ENCODE peak calls at places on chromosomes 1 and 21, in four cellular contexts. L is WTC11, H is HepG2, Z is K562. C is an unnamed sample.

GRCh38 chr21:37253991-37254390 is 13.1 kb downstream of the VPS26C start:
- DNase-seq in L (no peak), H (no peak), Z (no peak), C (no peak)

GRCh38 chr1:198269352-198269940 is 112.6 kb downstream of the NEK7 start:
- DNase-seq in L (no peak), H (no peak), Z (no peak), C (no peak)

GRCh38 chr1:225880210-225880584 is 2.0 kb downstream of the TMEM63A start:
- DNase-seq in L (no peak), H (no peak), Z (no peak), C (peak; percentile 55)

GRCh38 chr1:54070549-54070915 is 17.1 kb downstream of the TCEANC2 start:
- DNase-seq in L (no peak), H (peak; percentile 52), Z (no peak), C (no peak)

GRCh38 chr1:182680901-182681300 is 3.5 kb downstream of the RGS8 start:
- DNase-seq in L (no peak), H (no peak), Z (no peak), C (no peak)

GRCh38 chr1:205370780-205371179 is 14.1 kb upstream of the KLHDC8A start:
- DNase-seq in L (no peak), H (no peak), Z (no peak), C (no peak)

GRCh38 chr1:58067082-58067481 is 479.4 kb downstream of the OMA1 start:
- DNase-seq in L (no peak), H (no peak), Z (no peak), C (no peak)

GRCh38 chr1:115893545-115893944 is 52.6 kb upstream of the NHLH2 start:
- DNase-seq in L (no peak), H (no peak), Z (no peak), C (no peak)

GRCh38 chr1:52296345-52296744 is 69.7 kb downstream of the CC2D1B start:
- DNase-seq in L (no peak), H (peak; percentile 66), Z (peak; percentile 48), C (peak; percentile 60)

GRCh38 chr1:20601123-20601825 is 12.4 kb downstream of the CDA start:
- DNase-seq in L (no peak), H (no peak), Z (peak; percentile 64), C (no peak)

GRCh38 chr1:93414749-93415148 is 33.2 kb upstream of the FNBP1L start:
- DNase-seq in L (no peak), H (no peak), Z (no peak), C (no peak)

DNA sequence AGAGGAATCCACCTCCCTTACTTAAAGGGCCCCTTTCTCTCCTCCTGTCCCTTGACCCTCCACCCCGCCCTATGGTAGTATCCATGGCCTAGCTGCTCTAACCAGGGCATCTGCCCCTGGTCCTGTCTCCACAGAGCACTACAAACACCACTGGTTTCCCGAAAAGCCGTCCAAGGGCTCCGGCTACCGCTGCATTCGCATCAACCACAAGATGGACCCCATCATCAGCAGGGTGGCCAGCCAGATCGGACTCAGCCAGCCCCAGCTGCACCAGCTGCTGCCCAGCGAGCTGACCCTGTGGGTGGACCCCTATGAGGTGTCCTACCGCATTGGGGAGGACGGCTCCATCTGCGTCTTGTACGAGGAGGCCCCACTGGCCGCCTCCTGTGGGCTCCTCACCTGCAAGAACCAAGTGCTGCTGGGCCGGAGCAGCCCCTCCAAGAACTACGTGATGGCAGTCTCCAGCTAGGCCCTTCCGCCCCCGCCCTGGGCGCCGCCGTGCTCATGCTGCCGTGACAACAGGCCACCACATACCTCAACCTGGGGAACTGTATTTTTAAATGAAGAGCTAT is 1.7 kb downstream of the BTG2 start:
- DNase-seq in L (peak; percentile 37), H (no peak), Z (no peak), C (no peak)
- TF ChIP-seq FOXJ3 in L (no peak), H (no peak), Z (no peak), C (no peak)

GRCh38 chr1:211598514-211598913 is 19.6 kb upstream of the SLC30A1 start:
- DNase-seq in L (no peak), H (no peak), Z (no peak), C (no peak)
- TF ChIP-seq CTCF in L (no peak), H (no peak), Z (no peak), C (no peak)

GRCh38 chr1:241317676-241318075 is 39.3 kb downstream of the RGS7 start:
- DNase-seq in L (no peak), H (no peak), Z (no peak), C (no peak)

GRCh38 chr1:241325441-241325840 is 31.6 kb downstream of the RGS7 start:
- DNase-seq in L (no peak), H (no peak), Z (no peak), C (no peak)

DNA sequence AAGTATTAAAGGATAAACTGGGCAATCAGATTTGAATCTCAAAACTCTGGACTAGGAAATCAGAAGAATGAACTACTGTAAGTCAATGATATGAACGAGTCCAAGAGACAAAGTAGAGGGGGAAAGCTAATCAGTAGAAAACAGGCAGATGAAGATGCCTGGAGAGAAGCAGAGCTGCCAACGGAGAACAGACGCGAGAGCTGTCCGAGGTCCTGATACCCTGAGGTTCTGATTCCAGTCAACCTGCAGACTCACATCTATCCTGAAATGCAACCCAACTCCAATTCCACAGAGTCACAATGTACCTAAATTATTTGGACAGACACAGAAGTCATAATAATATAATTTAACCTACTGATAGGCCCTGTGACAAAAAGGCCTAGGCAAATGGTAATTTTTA is 33.5 kb downstream of the RGS7 start:
- DNase-seq in L (peak; percentile 78), H (no peak), Z (no peak), C (peak; percentile 21)
- TF ChIP-seq FOXJ3 in L (no peak), H (no peak), Z (no peak), C (no peak)

GRCh38 chr1:32817159-32817814 is at the start of the genes S100PBP and YARS1:
- DNase-seq in L (peak; percentile 100), H (peak; percentile 95), Z (peak; percentile 97), C (peak; percentile 99)
- TF ChIP-seq CTCF in L (no peak), H (no peak), Z (no peak), C (no peak)

DNA sequence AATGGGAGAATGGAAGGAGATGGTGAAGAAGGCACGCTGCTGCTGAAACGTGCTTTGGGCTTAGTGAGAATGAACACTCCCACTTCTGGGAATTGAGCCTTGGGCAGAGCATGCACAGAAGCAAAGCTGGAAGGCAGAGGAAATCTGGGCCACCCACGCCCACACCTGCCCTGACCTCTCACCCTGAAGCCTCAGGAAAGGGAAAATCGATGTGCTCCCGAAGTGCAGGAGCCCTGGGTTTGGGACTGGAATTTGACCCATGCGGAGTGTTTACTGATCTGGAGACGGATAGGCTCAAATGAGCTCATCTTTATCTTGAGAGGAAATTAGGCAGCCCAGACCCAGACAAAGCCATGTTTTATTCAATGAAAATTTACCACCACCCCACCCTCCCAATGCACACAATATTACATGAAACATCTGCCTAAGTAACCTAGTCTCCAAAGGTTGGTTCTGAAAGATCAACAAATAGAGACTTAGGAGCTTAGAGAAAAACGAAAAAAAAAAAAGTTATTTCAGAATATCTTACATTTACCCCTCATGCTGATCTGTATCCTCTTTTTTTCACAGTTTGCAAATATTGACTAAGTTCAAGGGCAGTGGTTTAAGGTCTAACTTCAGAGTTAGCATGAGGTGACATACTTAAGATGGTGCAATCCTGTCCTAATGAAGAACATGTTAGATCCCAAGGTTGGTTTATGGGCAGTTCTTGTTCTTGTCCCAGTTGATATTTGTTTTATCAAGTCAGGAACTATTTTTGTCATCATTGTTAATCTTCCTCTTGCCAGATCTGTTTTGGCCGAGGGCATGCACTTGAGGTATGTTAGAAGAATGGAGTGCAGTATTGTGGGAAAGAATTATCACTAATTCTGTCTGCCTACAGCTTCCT is 63.0 kb downstream of the PROX1 start:
- DNase-seq in L (no peak), H (peak; percentile 99), Z (no peak), C (no peak)
- TF ChIP-seq FOXJ3 in L (no peak), H (peak; percentile 96), Z (no peak), C (no peak)

GRCh38 chr1:206635080-206635982 is at the start of gene DYRK3:
- DNase-seq in L (peak; percentile 97), H (peak; percentile 76), Z (peak; percentile 99), C (peak; percentile 97)
- TF ChIP-seq CTCF in L (no peak), H (peak; percentile 25), Z (peak; percentile 30), C (no peak)

GRCh38 chr1:18643154-18644012 is 12.7 kb downstream of the PAX7 start:
- DNase-seq in L (peak; percentile 51), H (peak; percentile 71), Z (no peak), C (peak; percentile 73)

GRCh38 chr1:18642278-18643095 is 11.8 kb downstream of the PAX7 start:
- DNase-seq in L (peak; percentile 68), H (no peak), Z (no peak), C (no peak)

GRCh38 chr1:18640228-18641004 is 9.8 kb downstream of the PAX7 start:
- DNase-seq in L (peak; percentile 60), H (no peak), Z (no peak), C (peak; percentile 49)

GRCh38 chr1:18639335-18640055 is 8.8 kb downstream of the PAX7 start:
- DNase-seq in L (no peak), H (no peak), Z (no peak), C (no peak)

DNA sequence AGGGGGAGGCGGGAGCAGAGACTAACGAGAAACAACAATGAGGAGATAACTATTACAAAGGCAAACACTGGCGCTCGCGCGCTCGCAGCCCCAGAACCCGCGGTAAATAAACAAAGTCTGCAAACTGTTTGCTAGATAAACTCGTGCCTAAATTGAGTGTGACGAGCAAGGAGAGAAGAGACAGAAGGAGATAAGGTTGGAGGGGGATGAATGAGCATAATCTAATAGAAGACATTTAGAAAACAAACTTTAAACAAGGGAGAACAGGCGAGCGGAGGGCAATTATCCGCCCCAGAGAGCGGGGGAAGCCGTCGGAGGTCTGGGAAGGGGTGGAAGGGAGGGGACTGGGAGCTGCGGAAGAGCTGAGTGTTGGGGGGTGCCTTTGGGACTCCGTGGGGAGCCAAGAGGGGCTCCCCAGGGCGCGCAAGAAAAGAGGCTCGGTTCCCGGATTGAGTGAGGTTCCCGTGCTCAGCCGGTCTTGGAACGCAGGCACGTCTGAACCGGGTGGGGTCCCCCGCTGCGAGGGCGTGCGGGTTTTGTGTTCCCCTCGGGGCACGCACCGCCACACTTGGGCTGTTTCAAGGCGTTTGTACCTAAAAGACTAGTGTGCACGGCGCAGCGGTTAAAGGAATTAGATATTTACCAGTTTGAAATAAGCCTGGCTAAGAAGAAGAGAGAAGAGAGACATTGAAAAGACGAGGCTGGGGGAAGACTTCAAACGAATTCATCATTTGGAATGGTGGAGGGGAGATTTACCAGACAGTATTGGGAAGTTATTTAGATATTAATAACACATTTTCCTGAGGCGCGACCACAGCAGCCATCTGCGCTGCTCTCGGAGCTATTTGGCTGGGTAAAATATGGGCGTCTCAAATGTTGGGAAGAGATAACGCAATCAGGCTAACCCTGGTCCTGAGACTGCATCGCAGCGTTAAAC is 10.6 kb downstream of the PAX7 start:
- DNase-seq in L (peak; percentile 54), H (no peak), Z (peak; percentile 38), C (peak; percentile 49)
- TF ChIP-seq FOXJ3 in L (no peak), H (no peak), Z (no peak), C (no peak)

GRCh38 chr1:47785561-47786271 is 211.5 kb downstream of the TRABD2B start:
- DNase-seq in L (peak; percentile 43), H (peak; percentile 41), Z (no peak), C (peak; percentile 61)
- TF ChIP-seq CTCF in L (no peak), H (peak; percentile 84), Z (peak; percentile 45), C (peak; percentile 24)

C was measured in SK-N-SH.